ENCODE peak calls at places on chromosomes 1 and 21, in four cellular contexts. G is NCI-H1436; R is nephron progenitor cell; U is activated T-helper 1 cell treated with anti-CD3 and anti-CD28 coated beads, Interleukin-12 subunit alpha, Interleukin-12 subunit beta, Interleukin-2, Interleukin-4 antibody, amounts not matched to agents 30 ng/mL and 10 ng/mL and 1 ng/mL, durations not matched to agents 14 hours and 24 hours and 36 hours. H is an unnamed sample.

GRCh38 chr1:247456024-247456423 is 1.9 kb downstream of the OR2B11 start:
- DNase-seq in G (no peak), R (no peak), U (no peak), H (no peak)

GRCh38 chr1:37410815-37411214 is 63.6 kb upstream of the ZC3H12A start:
- DNase-seq in G (no peak), R (peak), U (no peak), H (no peak)

GRCh38 chr1:162007485-162007884 is 16.2 kb downstream of the OLFML2B start:
- DNase-seq in G (no peak), R (no peak), U (no peak), H (no peak)

GRCh38 chr1:47763456-47764171 is 233.6 kb downstream of the TRABD2B start:
- DNase-seq in G (no peak), R (no peak), U (no peak), H (no peak)

GRCh38 chr1:22789356-22789994 is 78.8 kb downstream of the EPHB2 start:
- DNase-seq in G (no peak), R (no peak), U (no peak), H (no peak)

GRCh38 chr1:36391271-36391670 is 5.5 kb upstream of the STK40 start:
- DNase-seq in G (no peak), R (no peak), U (no peak), H (no peak)

GRCh38 chr1:244319283-244320132 is 132.2 kb downstream of the ADSS2 start:
- DNase-seq in G (no peak), R (no peak), U (peak), H (no peak)

GRCh38 chr1:40919475-40920011 is 57.4 kb upstream of the CITED4 start:
- DNase-seq in G (peak), R (no peak), U (no peak), H (no peak)

GRCh38 chr21:29208666-29209059 is 78.2 kb downstream of the MAP3K7CL start:
- DNase-seq in G (no peak), R (no peak), U (no peak), H (no peak)

GRCh38 chr1:205793959-205794730 is 18.9 kb downstream of the SLC41A1 start:
- DNase-seq in G (no peak), R (no peak), U (no peak), H (no peak)

GRCh38 chr1:7462627-7463026 is 308.5 kb upstream of the VAMP3 start:
- DNase-seq in G (no peak), R (no peak), U (no peak), H (no peak)

GRCh38 chr1:54968581-54968980 is 11.8 kb upstream of the TMEM61 start:
- DNase-seq in G (no peak), R (no peak), U (no peak), H (no peak)

GRCh38 chr1:175307160-175307559 is 114.6 kb upstream of the KIAA0040 start:
- DNase-seq in G (no peak), R (no peak), U (no peak), H (no peak)

GRCh38 chr1:34829250-34829649 is 30.3 kb downstream of the SMIM12 start:
- DNase-seq in G (no peak), R (no peak), U (no peak), H (no peak)

GRCh38 chr1:29498126-29499100 is 262.1 kb downstream of the PTPRU start:
- DNase-seq in G (no peak), R (no peak), U (no peak), H (no peak)

H was measured in smooth muscle cell of the brain vasculature.